ENCODE peak calls at places on chromosome 7, in ten cellular contexts. B is fibroblast of pulmonary artery; K is neuronal stem cell; Z is choroid plexus epithelial cell; O is HFF-Myc; N is upper lobe of right lung; C is CD4-positive, CD25-positive, alpha-beta regulatory T cell; W is MM.1S; X is psoas muscle; D is aorta. I is an unnamed sample.

GRCh38 chr7:151310578-151310977 is 31.0 kb upstream of the NUB1 start:
- DNase-seq in B (peak), K (no peak), Z (peak), O (no peak), N (no peak), C (no peak), W (peak), X (no peak), D (no peak), I (no peak)

GRCh38 chr7:44497151-44498013 is 6.9 kb upstream of the NUDCD3 start:
- DNase-seq in B (no peak), K (no peak), Z (no peak), O (no peak), N (no peak), C (no peak), W (no peak), X (no peak), D (no peak), I (no peak)

GRCh38 chr7:31058688-31059087 is 6.6 kb downstream of the ADCYAP1R1 start:
- DNase-seq in B (no peak), K (no peak), Z (no peak), O (no peak), N (no peak), C (no peak), W (no peak), X (no peak), D (no peak), I (no peak)

GRCh38 chr7:155653773-155654172 is 9.3 kb downstream of the RBM33 start:
- DNase-seq in B (peak), K (no peak), Z (peak), O (no peak), N (peak), C (no peak), W (no peak), X (no peak), D (no peak), I (no peak)

GRCh38 chr7:116772423-116772852 is 89.9 kb upstream of the CAPZA2 start:
- DNase-seq in B (peak), K (no peak), Z (peak), O (peak), N (no peak), C (no peak), W (no peak), X (no peak), D (no peak), I (no peak)

GRCh38 chr7:139915301-139915863 is 86.3 kb downstream of the TBXAS1 start:
- DNase-seq in B (no peak), K (no peak), Z (peak), O (no peak), N (no peak), C (no peak), W (no peak), X (no peak), D (no peak), I (no peak)

GRCh38 chr7:111676811-111677210 is 114.5 kb upstream of the IMMP2L start:
- DNase-seq in B (no peak), K (no peak), Z (no peak), O (no peak), N (no peak), C (no peak), W (no peak), X (no peak), D (no peak), I (no peak)

GRCh38 chr7:101717986-101718746 is 89.1 kb upstream of the MYL10 start:
- DNase-seq in B (peak), K (no peak), Z (peak), O (no peak), N (no peak), C (no peak), W (no peak), X (peak), D (peak), I (no peak)

GRCh38 chr7:92763636-92764423 is 72.5 kb downstream of the CDK6 start:
- DNase-seq in B (peak), K (no peak), Z (peak), O (peak), N (no peak), C (no peak), W (no peak), X (no peak), D (no peak), I (no peak)

GRCh38 chr7:6536262-6536770 is 14.9 kb downstream of the GRID2IP start:
- DNase-seq in B (no peak), K (no peak), Z (no peak), O (no peak), N (no peak), C (no peak), W (no peak), X (no peak), D (no peak), I (no peak)

GRCh38 chr7:30921540-30921930 is 9.9 kb downstream of the AQP1 start:
- DNase-seq in B (no peak), K (no peak), Z (no peak), O (no peak), N (peak), C (no peak), W (no peak), X (no peak), D (no peak), I (no peak)

GRCh38 chr7:84204655-84205054 is 10.1 kb upstream of the SEMA3A start:
- DNase-seq in B (no peak), K (no peak), Z (peak), O (peak), N (no peak), C (no peak), W (no peak), X (no peak), D (no peak), I (no peak)

GRCh38 chr7:84202855-84203254 is 8.3 kb upstream of the SEMA3A start:
- DNase-seq in B (no peak), K (no peak), Z (no peak), O (no peak), N (no peak), C (no peak), W (no peak), X (no peak), D (no peak), I (no peak)

GRCh38 chr7:84196007-84196551 is 1.5 kb upstream of the SEMA3A start:
- DNase-seq in B (peak), K (no peak), Z (peak), O (no peak), N (no peak), C (no peak), W (no peak), X (no peak), D (no peak), I (no peak)

GRCh38 chr7:84195295-84196006 is 862 bp upstream of the SEMA3A start:
- DNase-seq in B (no peak), K (no peak), Z (peak), O (no peak), N (no peak), C (no peak), W (no peak), X (no peak), D (no peak), I (no peak)

GRCh38 chr7:84200859-84201258 is 6.3 kb upstream of the SEMA3A start:
- DNase-seq in B (no peak), K (no peak), Z (peak), O (peak), N (no peak), C (no peak), W (no peak), X (no peak), D (no peak), I (no peak)
- H3K4me3 ChIP-seq in B (no peak), K (no peak), Z (no peak), O (no peak), N (no peak), C (no peak), W (no peak), X (no peak), D (no peak), I (no peak)

GRCh38 chr7:128165927-128166420 is 75.1 kb upstream of the LEP start:
- DNase-seq in B (no peak), K (no peak), Z (no peak), O (no peak), N (no peak), C (no peak), W (no peak), X (no peak), D (no peak), I (no peak)

GRCh38 chr7:128168667-128169210 is 72.3 kb upstream of the LEP start:
- DNase-seq in B (peak), K (peak), Z (peak), O (no peak), N (no peak), C (no peak), W (no peak), X (peak), D (no peak), I (no peak)

GRCh38 chr7:128167316-128167691 is 73.8 kb upstream of the LEP start:
- DNase-seq in B (peak), K (no peak), Z (peak), O (peak), N (no peak), C (no peak), W (no peak), X (no peak), D (no peak), I (no peak)

GRCh38 chr7:128166603-128167315 is 74.3 kb upstream of the LEP start:
- DNase-seq in B (no peak), K (no peak), Z (no peak), O (no peak), N (no peak), C (no peak), W (no peak), X (no peak), D (no peak), I (no peak)

GRCh38 chr7:128167791-128168666 is 73.0 kb upstream of the LEP start:
- DNase-seq in B (no peak), K (no peak), Z (no peak), O (no peak), N (no peak), C (no peak), W (no peak), X (no peak), D (no peak), I (no peak)
- H3K4me3 ChIP-seq in B (no peak), K (no peak), Z (no peak), O (no peak), N (peak), C (no peak), W (no peak), X (peak), D (no peak), I (peak)

DNA sequence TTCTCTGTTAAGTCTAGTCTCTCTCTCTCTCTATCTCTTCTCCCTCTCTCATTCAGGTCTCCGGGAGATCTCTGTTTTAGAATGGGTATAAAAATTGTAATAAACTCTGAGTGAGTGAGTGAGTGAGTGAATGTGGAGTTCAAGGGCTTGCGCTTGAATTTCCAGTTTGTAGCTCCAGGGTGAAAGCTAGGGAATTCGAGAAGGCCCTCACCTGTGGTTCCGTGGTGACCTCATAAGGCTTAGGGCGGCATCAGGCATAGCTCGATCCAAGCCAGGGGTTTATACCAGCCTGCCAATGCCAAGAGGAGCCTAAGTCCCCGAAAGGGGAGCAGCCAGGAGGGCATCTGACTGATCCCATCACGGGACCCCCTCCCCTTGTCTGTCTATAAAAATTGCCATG is 456 bp downstream of the AKR1B15 start:
- DNase-seq in B (no peak), K (no peak), Z (no peak), O (no peak), N (no peak), C (no peak), W (no peak), X (no peak), D (no peak), I (no peak)
- H3K4me3 ChIP-seq in B (no peak), K (no peak), Z (no peak), O (no peak), N (no peak), C (no peak), W (no peak), X (peak), D (no peak), I (peak)

GRCh38 chr7:39650676-39651075 is 27.3 kb downstream of the RALA start:
- DNase-seq in B (peak), K (no peak), Z (peak), O (peak), N (no peak), C (no peak), W (no peak), X (peak), D (peak), I (peak)
- H3K4me3 ChIP-seq in B (no peak), K (no peak), Z (no peak), O (no peak), N (no peak), C (no peak), W (no peak), X (peak), D (no peak), I (peak)

GRCh38 chr7:98281757-98282652 is 519 bp downstream of the BRI3 start:
- DNase-seq in B (no peak), K (no peak), Z (no peak), O (no peak), N (peak), C (peak), W (no peak), X (peak), D (peak), I (peak)

GRCh38 chr7:98280791-98281756 is at the start of gene BRI3:
- DNase-seq in B (peak), K (peak), Z (peak), O (no peak), N (peak), C (peak), W (peak), X (peak), D (peak), I (peak)

GRCh38 chr7:98278408-98278807 is 3.1 kb upstream of the BRI3 start:
- DNase-seq in B (no peak), K (no peak), Z (no peak), O (no peak), N (no peak), C (no peak), W (no peak), X (no peak), D (no peak), I (no peak)

GRCh38 chr7:98278936-98279335 is 2.5 kb upstream of the BRI3 start:
- DNase-seq in B (no peak), K (no peak), Z (no peak), O (no peak), N (no peak), C (no peak), W (no peak), X (no peak), D (no peak), I (no peak)

DNA sequence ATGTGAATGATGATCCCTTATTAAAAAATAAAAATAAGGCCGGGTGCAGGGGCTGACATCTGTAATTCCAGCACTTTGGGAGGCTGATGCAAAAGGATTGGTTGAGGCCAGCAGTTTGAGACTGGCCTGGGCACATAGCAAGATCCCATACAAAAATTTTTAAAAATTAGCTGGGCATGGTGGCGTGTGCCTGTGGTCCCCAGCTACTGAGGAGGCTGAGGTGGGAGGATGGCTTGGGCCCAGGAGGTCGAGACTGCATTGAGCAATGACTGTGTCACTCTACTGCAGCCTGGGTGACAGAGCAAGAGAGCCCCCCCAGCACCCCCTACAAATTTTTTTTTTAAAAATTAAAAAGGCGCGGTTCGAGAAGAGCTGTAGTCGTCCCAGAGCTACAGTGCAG is 1.2 kb upstream of the BRI3 start:
- DNase-seq in B (no peak), K (no peak), Z (no peak), O (no peak), N (no peak), C (no peak), W (no peak), X (no peak), D (no peak), I (no peak)
- H3K4me3 ChIP-seq in B (no peak), K (peak), Z (no peak), O (no peak), N (peak), C (peak), W (peak), X (peak), D (no peak), I (peak)

DNA sequence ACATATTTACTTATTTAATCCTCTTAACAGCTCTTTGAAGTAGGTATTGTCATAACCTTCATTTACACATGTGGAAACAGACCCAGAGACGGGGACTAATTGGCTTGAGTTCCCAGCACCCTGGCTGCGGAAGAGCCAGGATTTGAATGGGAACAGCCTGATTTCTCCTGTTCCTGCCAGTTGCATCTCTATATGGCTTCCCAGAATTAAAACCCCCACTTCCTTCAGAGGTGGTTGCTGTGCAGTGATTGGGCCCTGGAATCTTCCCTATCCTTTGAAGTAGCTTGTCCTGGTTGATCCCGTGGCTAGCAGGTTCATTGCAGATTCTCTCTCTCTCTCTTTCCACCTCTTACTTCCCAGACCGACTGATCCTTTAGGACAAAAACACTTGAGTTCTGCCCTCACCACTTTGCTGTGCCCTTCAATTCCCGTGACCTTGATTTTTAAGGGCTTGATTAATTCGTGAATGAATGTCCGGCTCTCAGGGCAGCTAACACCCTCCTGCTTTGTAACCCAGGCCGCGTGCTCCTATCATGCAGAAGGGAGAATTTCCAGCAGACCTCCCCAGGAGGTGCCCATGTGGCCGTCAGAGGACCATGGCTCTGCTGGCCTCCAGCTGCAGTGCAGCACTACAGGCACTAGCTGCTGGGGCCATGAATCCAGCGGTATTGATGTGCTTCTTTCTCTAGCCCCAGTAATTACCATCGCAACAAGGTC is 120.6 kb upstream of the AGK start:
- DNase-seq in B (no peak), K (no peak), Z (no peak), O (no peak), N (no peak), C (no peak), W (no peak), X (no peak), D (no peak), I (no peak)
- H3K4me3 ChIP-seq in B (no peak), K (no peak), Z (no peak), O (no peak), N (no peak), C (no peak), W (no peak), X (no peak), D (no peak), I (no peak)

DNA sequence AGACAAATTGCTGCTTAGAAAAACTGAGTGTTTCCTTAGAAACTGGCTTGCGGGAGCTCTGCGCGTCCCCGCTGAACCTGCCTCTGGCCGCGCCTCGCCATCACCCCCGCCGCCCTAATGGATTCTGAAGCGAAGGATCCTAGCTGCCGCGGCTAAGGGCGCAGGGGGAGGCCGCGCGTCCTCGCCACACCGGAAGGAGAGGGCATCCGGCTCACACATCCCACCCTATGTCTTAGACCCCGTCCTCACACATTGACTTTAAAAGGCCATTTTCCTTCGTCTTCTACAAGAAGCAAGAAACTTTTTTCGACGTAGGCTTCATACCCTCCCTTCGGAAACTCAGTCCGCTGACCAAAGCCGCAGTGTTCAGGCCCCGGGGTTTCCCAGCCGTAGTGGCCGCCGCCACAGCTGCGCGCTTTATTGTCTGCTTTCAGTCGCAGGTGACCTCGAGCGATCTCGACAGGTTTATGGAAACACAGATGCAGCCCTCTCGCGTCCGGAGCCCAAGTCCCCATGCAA is 8.9 kb downstream of the NXPH1 start:
- DNase-seq in B (no peak), K (no peak), Z (no peak), O (no peak), N (no peak), C (no peak), W (no peak), X (no peak), D (no peak), I (no peak)
- H3K4me3 ChIP-seq in B (no peak), K (peak), Z (no peak), O (no peak), N (no peak), C (no peak), W (no peak), X (no peak), D (no peak), I (no peak)

GRCh38 chr7:1559626-1560590 is 3.9 kb upstream of the TMEM184A start:
- DNase-seq in B (no peak), K (no peak), Z (no peak), O (no peak), N (no peak), C (no peak), W (no peak), X (no peak), D (no peak), I (no peak)
- H3K4me3 ChIP-seq in B (no peak), K (no peak), Z (no peak), O (no peak), N (no peak), C (no peak), W (no peak), X (no peak), D (no peak), I (no peak)

GRCh38 chr7:105778956-105779355 is 97.4 kb downstream of the ATXN7L1 start:
- DNase-seq in B (no peak), K (no peak), Z (no peak), O (no peak), N (no peak), C (no peak), W (no peak), X (no peak), D (no peak), I (no peak)

GRCh38 chr7:105776068-105776790 is 100.2 kb downstream of the ATXN7L1 start:
- DNase-seq in B (peak), K (no peak), Z (peak), O (peak), N (no peak), C (no peak), W (no peak), X (peak), D (peak), I (peak)

GRCh38 chr7:105776986-105777910 is 99.2 kb downstream of the ATXN7L1 start:
- DNase-seq in B (peak), K (no peak), Z (peak), O (no peak), N (no peak), C (no peak), W (no peak), X (no peak), D (no peak), I (no peak)

GRCh38 chr7:105773030-105773460 is 103.4 kb downstream of the ATXN7L1 start:
- DNase-seq in B (no peak), K (no peak), Z (no peak), O (no peak), N (no peak), C (no peak), W (no peak), X (no peak), D (no peak), I (no peak)

DNA sequence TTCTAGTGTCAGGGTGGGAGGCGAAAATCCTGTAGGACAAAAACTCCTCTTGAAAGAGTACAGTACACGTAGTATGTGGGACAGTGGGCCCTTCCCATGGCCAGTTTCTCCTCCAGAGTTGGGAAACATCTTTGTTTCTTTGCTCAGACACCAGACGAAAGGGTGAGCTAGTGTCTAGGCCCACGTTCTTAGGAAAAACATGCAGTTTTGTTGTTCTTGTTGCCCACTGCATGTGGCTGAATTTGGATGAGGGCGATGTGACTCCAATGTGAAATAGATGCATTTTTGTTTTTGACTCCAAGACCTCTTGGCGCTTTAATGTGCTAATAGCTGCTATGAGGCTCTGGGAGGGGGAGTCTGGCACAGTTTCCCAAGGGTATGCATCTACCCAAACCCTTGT is 100.8 kb downstream of the ATXN7L1 start:
- DNase-seq in B (no peak), K (no peak), Z (peak), O (no peak), N (no peak), C (no peak), W (no peak), X (no peak), D (no peak), I (no peak)
- H3K4me3 ChIP-seq in B (no peak), K (no peak), Z (no peak), O (no peak), N (no peak), C (no peak), W (no peak), X (no peak), D (no peak), I (no peak)